ENCODE peak calls at places on chromosome 18, in four cellular contexts. P is IMR-90, F is H9, X is mesendoderm. L is an unnamed sample.
A peak's percentile ranks its signal among the peaks of the same experiment; 100 is the strongest.

GRCh38 chr18:5601188-5601624 is 57.4 kb upstream of the EPB41L3 start:
- DNase-seq in X (peak; percentile 89), P (no peak), F (no peak), L (no peak)

GRCh38 chr18:832085-832681 is 20.1 kb upstream of the YES1 start:
- DNase-seq in X (peak; percentile 93), P (no peak), F (peak; percentile 94), L (no peak)

GRCh38 chr18:21997207-21998143 is 171.9 kb upstream of the GATA6 start:
- DNase-seq in F (no peak), P (peak; percentile 42), X (peak; percentile 79), L (no peak)

GRCh38 chr18:58671941-58672565 is 788 bp downstream of the MALT1 start:
- DNase-seq in P (peak; percentile 36), X (peak; percentile 54), F (no peak), L (no peak)

GRCh38 chr18:477565-477964 is 22.9 kb downstream of the COLEC12 start:
- DNase-seq in P (no peak), X (peak; percentile 64), F (peak; percentile 43), L (no peak)

GRCh38 chr18:10860937-10861336 is 288.4 kb downstream of the PIEZO2 start:
- DNase-seq in X (no peak), P (peak; percentile 83), F (no peak), L (no peak)

GRCh38 chr18:51266736-51267135 is 69.3 kb upstream of the MEX3C start:
- DNase-seq in P (no peak), X (no peak), F (no peak), L (no peak)

GRCh38 chr18:46169464-46169941 is 65.3 kb downstream of the HAUS1 start:
- DNase-seq in P (peak; percentile 83), F (no peak), X (peak; percentile 48), L (no peak)

GRCh38 chr18:13165636-13166423 is 52.7 kb upstream of the LDLRAD4 start:
- DNase-seq in F (peak; percentile 69), P (no peak), X (peak; percentile 70), L (no peak)

GRCh38 chr18:8354304-8354703 is 254.9 kb upstream of the RAB12 start:
- DNase-seq in X (no peak), F (no peak), P (no peak), L (no peak)

GRCh38 chr18:9101730-9102390 is 639 bp upstream of the NDUFV2 start:
- DNase-seq in F (no peak), P (peak; percentile 86), X (no peak), L (no peak)

GRCh38 chr18:46374850-46375249 is 270.7 kb downstream of the HAUS1 start:
- DNase-seq in P (no peak), X (no peak), F (no peak), L (no peak)

GRCh38 chr18:48818329-48819254 is 132.2 kb downstream of the SMAD7 start:
- DNase-seq in P (no peak), X (no peak), F (peak; percentile 17), L (no peak)

GRCh38 chr18:48819276-48819675 is 131.5 kb downstream of the SMAD7 start:
- DNase-seq in X (no peak), F (peak; percentile 24), P (no peak), L (peak; percentile 33)

GRCh38 chr18:48821251-48821590 is 129.5 kb downstream of the SMAD7 start:
- DNase-seq in P (no peak), X (no peak), F (peak; percentile 8), L (no peak)

GRCh38 chr18:48820483-48821250 is 130.1 kb downstream of the SMAD7 start:
- DNase-seq in X (no peak), F (peak; percentile 17), P (no peak), L (no peak)

DNA sequence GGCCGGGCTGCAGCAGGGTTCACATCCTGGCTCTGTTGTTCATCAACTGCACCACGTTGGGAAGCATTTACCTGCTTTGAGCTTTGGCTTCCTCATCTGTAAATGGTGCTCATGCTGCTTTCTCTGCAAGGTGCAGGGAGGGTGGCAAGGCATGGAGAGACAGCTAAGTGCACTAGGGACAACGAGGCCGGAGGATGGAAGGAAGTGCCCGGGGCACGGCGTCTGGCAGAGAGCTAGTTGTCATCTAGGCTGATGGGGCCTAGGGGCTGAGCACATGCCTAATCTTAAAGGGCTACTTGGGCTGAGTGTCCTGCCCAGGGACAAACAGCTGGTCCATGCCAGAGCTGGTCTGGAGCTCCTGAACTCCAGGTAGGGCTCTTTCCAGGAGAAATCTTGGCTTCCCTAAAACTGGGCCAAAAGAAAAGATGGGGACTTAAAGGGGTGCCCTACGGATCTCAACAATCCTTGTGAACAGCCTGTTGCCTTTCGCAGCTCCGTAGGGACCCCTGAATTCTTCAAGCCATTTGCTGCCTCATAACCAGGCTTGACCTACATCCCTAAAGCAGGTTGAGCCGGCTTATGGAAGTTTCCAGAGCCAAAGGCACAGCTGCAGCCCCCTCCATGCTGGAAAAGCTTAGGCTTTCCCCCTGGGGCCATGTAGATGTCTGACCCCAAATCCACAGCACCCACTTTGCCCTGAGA is 130.8 kb downstream of the SMAD7 start:
- DNase-seq in P (no peak), F (peak; percentile 14), X (no peak), L (no peak)
- H3K56ac ChIP-seq in P (no peak overlapping the region), F (no peak overlapping the region), X (no peak overlapping the region), L (no peak overlapping the region)

GRCh38 chr18:37422116-37422515 is 143.5 kb downstream of the CELF4 start:
- DNase-seq in F (no peak), X (peak; percentile 29), P (no peak), L (no peak)

GRCh38 chr18:37419866-37420265 is 145.7 kb downstream of the CELF4 start:
- DNase-seq in F (no peak), P (no peak), X (no peak), L (no peak)

GRCh38 chr18:37419272-37419671 is 146.3 kb downstream of the CELF4 start:
- DNase-seq in X (peak; percentile 52), P (peak; percentile 12), F (no peak), L (no peak)

GRCh38 chr18:37420315-37420880 is 145.2 kb downstream of the CELF4 start:
- DNase-seq in P (no peak), X (peak; percentile 48), F (no peak), L (no peak)

DNA sequence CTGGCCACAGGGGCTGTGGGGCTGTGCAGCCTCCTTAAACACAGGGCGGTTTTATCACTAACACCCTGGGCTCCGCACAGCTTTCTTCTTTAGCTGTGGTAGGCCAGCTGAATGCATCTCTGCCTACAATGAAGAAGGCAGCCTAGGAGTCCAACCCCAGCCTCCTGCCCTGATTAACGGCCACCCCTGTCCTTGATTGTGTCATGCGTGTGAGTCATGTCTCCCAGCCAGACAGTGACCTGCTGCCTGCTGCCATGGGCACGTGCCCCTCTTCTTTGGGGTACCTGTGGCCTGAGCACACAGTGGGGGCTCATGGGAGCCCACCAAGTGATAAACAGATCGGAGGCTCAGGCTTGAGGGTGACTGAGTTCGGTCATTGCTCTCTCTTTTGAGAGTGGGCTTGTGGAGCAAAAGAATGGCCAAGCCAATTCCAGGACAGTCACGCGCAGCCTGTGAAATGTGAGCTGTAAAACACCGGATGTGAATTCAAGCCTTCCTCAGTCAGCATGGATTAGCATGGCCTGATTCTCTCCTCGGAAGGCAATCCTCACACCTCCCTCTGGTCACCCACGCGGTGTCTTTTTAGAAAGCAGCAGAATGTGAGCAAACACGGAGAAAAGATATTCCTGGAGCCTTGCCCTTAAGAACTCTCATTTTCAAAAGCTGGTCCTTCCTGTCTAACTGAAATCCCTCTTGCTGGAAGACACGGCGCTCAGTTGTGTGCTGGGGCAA is 144.1 kb downstream of the CELF4 start:
- DNase-seq in F (no peak), X (no peak), P (no peak), L (no peak)
- H3K56ac ChIP-seq in F (no peak overlapping the region), X (no peak overlapping the region), P (no peak overlapping the region), L (no peak overlapping the region)

GRCh38 chr18:3683483-3683882 is 233.5 kb downstream of the TGIF1 start:
- DNase-seq in P (no peak), X (no peak), F (no peak), L (no peak)
- H3K56ac ChIP-seq in P (no peak overlapping the region), X (no peak overlapping the region), F (no peak overlapping the region), L (no peak overlapping the region)

DNA sequence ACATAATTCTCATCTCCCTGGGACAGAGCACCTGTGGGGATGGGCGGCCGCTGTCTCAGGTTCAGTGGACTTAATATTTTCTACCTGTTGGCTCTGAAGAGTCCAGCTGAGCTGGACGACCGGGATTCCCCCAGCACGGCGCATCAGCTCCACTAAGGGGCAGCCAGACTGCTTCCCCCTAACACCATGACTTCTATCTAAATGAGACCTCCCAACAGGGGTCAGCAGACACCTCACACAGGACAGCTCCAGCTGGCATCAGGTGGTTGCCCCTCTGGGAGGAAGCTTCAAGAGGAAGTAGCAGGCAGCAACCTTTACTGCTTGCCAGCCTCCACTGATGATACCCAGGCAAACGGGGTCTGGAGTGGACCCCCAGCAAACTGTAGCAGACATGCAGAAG is 226.0 kb upstream of the DSEL start:
- DNase-seq in X (no peak), P (no peak), F (peak; percentile 30), L (no peak)
- H3K56ac ChIP-seq in X (no peak overlapping the region), P (no peak overlapping the region), F (no peak overlapping the region), L (no peak overlapping the region)

DNA sequence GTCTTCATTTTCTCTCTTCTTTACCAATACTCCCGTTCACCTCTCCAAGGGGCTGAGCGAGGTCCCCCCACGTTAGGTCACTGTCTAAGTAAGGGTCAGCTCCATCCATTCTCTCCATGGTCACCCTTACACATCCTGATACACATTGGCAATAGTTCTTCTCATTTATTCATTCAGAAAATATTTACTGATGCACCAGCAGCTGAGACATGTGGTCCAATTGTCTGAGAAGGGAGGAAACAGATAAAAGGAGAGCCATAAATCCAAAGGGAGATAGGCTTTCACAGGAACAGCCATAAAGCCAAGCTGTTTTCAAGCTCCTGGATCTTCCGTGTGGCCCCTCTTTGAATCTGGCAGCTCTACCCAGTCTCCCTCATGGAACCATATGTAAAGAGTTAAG is 121.2 kb downstream of the TXNL1 start:
- DNase-seq in P (no peak), F (no peak), X (no peak), L (no peak)
- H3K56ac ChIP-seq in P (no peak overlapping the region), F (no peak overlapping the region), X (no peak overlapping the region), L (no peak overlapping the region)

GRCh38 chr18:26462304-26462703 is 86.0 kb downstream of the KCTD1 start:
- DNase-seq in F (no peak), X (no peak), P (no peak), L (no peak)

GRCh38 chr18:26464128-26465011 is 84.0 kb downstream of the KCTD1 start:
- DNase-seq in P (no peak), F (no peak), X (no peak), L (no peak)

GRCh38 chr18:26466026-26466425 is 82.3 kb downstream of the KCTD1 start:
- DNase-seq in P (no peak), F (no peak), X (no peak), L (no peak)

GRCh38 chr18:26468931-26469340 is 79.4 kb downstream of the KCTD1 start:
- DNase-seq in P (no peak), F (peak; percentile 76), X (peak; percentile 72), L (peak; percentile 73)

GRCh38 chr18:26465431-26465830 is 82.9 kb downstream of the KCTD1 start:
- DNase-seq in P (no peak), F (no peak), X (no peak), L (no peak)
- H3K56ac ChIP-seq in P (no peak overlapping the region), F (no peak overlapping the region), X (no peak overlapping the region), L (no peak overlapping the region)

DNA sequence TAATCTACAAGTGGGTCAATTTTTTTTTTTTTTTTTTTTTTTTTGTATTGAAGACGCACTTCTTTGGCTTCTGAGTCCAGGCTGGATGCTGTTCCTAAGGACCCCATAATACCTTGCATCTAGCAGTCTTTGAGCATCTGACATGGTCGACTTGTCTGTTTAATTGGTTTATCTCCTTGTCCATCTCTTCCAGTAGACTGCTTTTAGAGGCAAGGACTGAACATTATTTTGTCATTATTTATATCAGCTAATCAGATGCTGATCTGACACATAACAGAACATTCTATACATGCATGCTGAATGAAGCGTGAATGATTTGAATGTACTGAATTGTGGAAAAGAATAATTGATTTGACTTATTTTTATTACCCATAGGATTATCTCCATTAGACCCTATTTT is 118.7 kb downstream of the CDH7 start:
- DNase-seq in P (no peak), X (no peak), F (no peak), L (no peak)
- H3K56ac ChIP-seq in P (no peak overlapping the region), X (no peak overlapping the region), F (no peak overlapping the region), L (no peak overlapping the region)